ENCODE peak calls at places on chromosome 10, in six cellular contexts. P is osteocyte; T is NCI-H1092 treated with DMSO at 0.1 percent for 48 hours; V is stimulated activated naive CD8-positive, alpha-beta T cell treated with anti-CD3 and anti-CD28 coated beads, Interleukin-15, amount 100 ng/mL, for 72 hours; M is astrocyte of the cerebellum; I is right lobe of liver. A is an unnamed sample.

GRCh38 chr10:1461016-1461415 is 276.3 kb downstream of the ADARB2 start:
- DNase-seq in P (no peak), T (no peak), V (no peak), M (no peak), I (no peak), A (no peak)

GRCh38 chr10:62437696-62438095 is 63.5 kb downstream of the ZNF365 start:
- DNase-seq in P (no peak), T (peak), V (no peak), M (peak), I (no peak), A (no peak)

GRCh38 chr10:66564341-66564740 is 361.5 kb upstream of the LRRTM3 start:
- DNase-seq in P (no peak), T (no peak), V (no peak), M (no peak), I (no peak), A (no peak)

GRCh38 chr10:61389887-61390286 is 63.3 kb downstream of the TMEM26 start:
- DNase-seq in P (no peak), T (no peak), V (no peak), M (no peak), I (no peak), A (no peak)

GRCh38 chr10:101767966-101768790 is 7.7 kb downstream of the FGF8 start:
- DNase-seq in P (no peak), T (no peak), V (no peak), M (no peak), I (no peak), A (no peak)

GRCh38 chr10:104881740-104882139 is 240.7 kb downstream of the SORCS3 start:
- DNase-seq in P (no peak), T (no peak), V (no peak), M (no peak), I (no peak), A (no peak)

GRCh38 chr10:43114743-43115611 is 23.3 kb upstream of the CSGALNACT2 start:
- DNase-seq in P (no peak), T (no peak), V (no peak), M (no peak), I (no peak), A (peak)

GRCh38 chr10:132292972-132293415 is 14.8 kb downstream of the STK32C start:
- DNase-seq in P (no peak), T (peak), V (no peak), M (no peak), I (no peak), A (no peak)

GRCh38 chr10:48932831-48933670 is 6.6 kb downstream of the LRRC18 start:
- DNase-seq in P (peak), T (no peak), V (no peak), M (no peak), I (no peak), A (peak)

GRCh38 chr10:62870866-62871265 is 54.7 kb upstream of the EGR2 start:
- DNase-seq in P (no peak), T (no peak), V (no peak), M (no peak), I (no peak), A (no peak)

GRCh38 chr10:84460520-84460919 is 132.1 kb downstream of the CCSER2 start:
- DNase-seq in P (no peak), T (no peak), V (no peak), M (no peak), I (no peak), A (no peak)

GRCh38 chr10:62554632-62555199 is 180.5 kb downstream of the ZNF365 start:
- DNase-seq in P (no peak), T (no peak), V (peak), M (no peak), I (no peak), A (peak)

GRCh38 chr10:82888809-82889455 is 1013.9 kb downstream of the NRG3 start:
- DNase-seq in P (no peak), T (no peak), V (no peak), M (no peak), I (no peak), A (no peak)

GRCh38 chr10:67772894-67773511 is 65.0 kb downstream of the DNAJC12 start:
- DNase-seq in P (no peak), T (no peak), V (no peak), M (no peak), I (no peak), A (no peak)

GRCh38 chr10:114337510-114338462 is 66.5 kb downstream of the AFAP1L2 start:
- DNase-seq in P (no peak), T (no peak), V (peak), M (no peak), I (no peak), A (no peak)

GRCh38 chr10:17673517-17674051 is 29.6 kb downstream of the STAM start:
- DNase-seq in P (no peak), T (no peak), V (no peak), M (peak), I (no peak), A (peak)

GRCh38 chr10:111429288-111430028 is 352.6 kb downstream of the ADRA2A start:
- DNase-seq in P (no peak), T (no peak), V (no peak), M (no peak), I (no peak), A (no peak)

GRCh38 chr10:72847681-72848080 is 45.9 kb upstream of the OIT3 start:
- DNase-seq in P (no peak), T (no peak), V (no peak), M (no peak), I (no peak), A (no peak)

GRCh38 chr10:122854648-122855047 is 9.0 kb upstream of the CUZD1 start:
- DNase-seq in P (no peak), T (no peak), V (no peak), M (no peak), I (no peak), A (peak)

GRCh38 chr10:132804785-132805426 is 19.0 kb upstream of the NKX6-2 start:
- DNase-seq in P (no peak), T (no peak), V (no peak), M (no peak), I (no peak), A (no peak)

GRCh38 chr10:76066457-76066856 is 635.0 kb downstream of the LRMDA start:
- DNase-seq in P (no peak), T (no peak), V (no peak), M (no peak), I (no peak), A (no peak)